ENCODE peak calls at places on chromosomes 3 and 15, in five cellular contexts. T, A, C, R and G are unnamed samples. For H3K4me1, the result is how much of the 10 kb centered on the place peaks cover.

GRCh38 chr3:55185380-55185779 is 257.5 kb upstream of the LRTM1 start:
- DNase-seq in R (no peak), T (peak), C (no peak), A (no peak), G (no peak)

GRCh38 chr3:45055032-45055410 is 28.9 kb downstream of the CLEC3B start:
- DNase-seq in R (no peak), A (no peak), C (no peak), T (no peak), G (no peak)

GRCh38 chr3:62211675-62212429 is 161.5 kb downstream of the FEZF2 start:
- DNase-seq in C (no peak), T (no peak), A (no peak), R (peak), G (no peak)

GRCh38 chr3:157447026-157447694 is 10.5 kb downstream of the PTX3 start:
- DNase-seq in R (no peak), C (peak), T (no peak), A (no peak), G (no peak)

GRCh38 chr15:79240036-79240435 is 42.5 kb upstream of the ANKRD34C start:
- DNase-seq in C (no peak), T (peak), A (no peak), R (no peak), G (no peak)

GRCh38 chr15:36501063-36501678 is 78.3 kb upstream of the CDIN1 start:
- DNase-seq in A (no peak), T (no peak), C (peak), R (peak), G (no peak)

GRCh38 chr15:71813723-71814470 is 3.5 kb downstream of the NR2E3 start:
- DNase-seq in R (no peak), A (no peak), C (no peak), T (peak), G (no peak)

GRCh38 chr3:25468866-25469319 is 40.8 kb downstream of the RARB start:
- DNase-seq in R (no peak), T (no peak), A (peak), C (no peak), G (no peak)

GRCh38 chr3:74542441-74542840 is 72.0 kb downstream of the CNTN3 start:
- DNase-seq in T (no peak), R (no peak), C (no peak), A (no peak), G (no peak)

GRCh38 chr3:141913150-141913811 is 36.8 kb downstream of the ATP1B3 start:
- DNase-seq in A (no peak), R (peak), C (peak), T (no peak), G (no peak)

GRCh38 chr15:33454346-33454745 is 143.6 kb downstream of the RYR3 start:
- DNase-seq in T (no peak), R (no peak), C (no peak), A (no peak), G (no peak)

GRCh38 chr15:67915374-67916050 is 75.7 kb upstream of the RNU6-1 start:
- DNase-seq in A (peak), C (no peak), R (peak), T (no peak), G (peak)

GRCh38 chr3:84960581-84960980 is 1.8 kb downstream of the CADM2 start:
- DNase-seq in T (no peak), A (no peak), R (no peak), C (no peak), G (no peak)

GRCh38 chr3:37812497-37812896 is 49.2 kb upstream of the CTDSPL start:
- DNase-seq in C (no peak), T (no peak), R (no peak), A (peak), G (no peak)

GRCh38 chr15:65416845-65417416 is 5.8 kb downstream of the IGDCC4 start:
- DNase-seq in C (no peak), A (peak), T (no peak), R (no peak), G (no peak)

GRCh38 chr3:14822875-14823807 is 4.4 kb downstream of the FGD5 start:
- DNase-seq in T (no peak), C (no peak), R (no peak), A (no peak), G (no peak)

GRCh38 chr3:6228958-6229683 is 631.8 kb upstream of the GRM7 start:
- DNase-seq in A (no peak), C (no peak), T (no peak), R (no peak), G (no peak)

GRCh38 chr3:16824085-16824696 is 60.6 kb upstream of the PLCL2 start:
- DNase-seq in C (peak), R (no peak), A (no peak), T (peak), G (no peak)

GRCh38 chr3:167920747-167921146 is 175.0 kb downstream of the GOLIM4 start:
- DNase-seq in A (no peak), T (no peak), C (no peak), R (no peak), G (no peak)

GRCh38 chr3:167913218-167913902 is 177.8 kb downstream of the SERPINI1 start:
- DNase-seq in A (no peak), T (no peak), C (peak), R (peak), G (no peak)

GRCh38 chr3:167917969-167918368 is 177.8 kb downstream of the GOLIM4 start:
- DNase-seq in A (no peak), C (no peak), T (no peak), R (no peak), G (no peak)

GRCh38 chr3:167919590-167919989 is 176.1 kb downstream of the GOLIM4 start:
- DNase-seq in A (no peak), C (no peak), R (no peak), T (no peak), G (no peak)

GRCh38 chr3:167918686-167919085 is 177.0 kb downstream of the GOLIM4 start:
- DNase-seq in R (no peak), C (no peak), T (no peak), A (no peak), G (no peak)
- H3K4me1 ChIP-seq in R (under half), C (under half), T (under half), A (under half), G (under half)

DNA sequence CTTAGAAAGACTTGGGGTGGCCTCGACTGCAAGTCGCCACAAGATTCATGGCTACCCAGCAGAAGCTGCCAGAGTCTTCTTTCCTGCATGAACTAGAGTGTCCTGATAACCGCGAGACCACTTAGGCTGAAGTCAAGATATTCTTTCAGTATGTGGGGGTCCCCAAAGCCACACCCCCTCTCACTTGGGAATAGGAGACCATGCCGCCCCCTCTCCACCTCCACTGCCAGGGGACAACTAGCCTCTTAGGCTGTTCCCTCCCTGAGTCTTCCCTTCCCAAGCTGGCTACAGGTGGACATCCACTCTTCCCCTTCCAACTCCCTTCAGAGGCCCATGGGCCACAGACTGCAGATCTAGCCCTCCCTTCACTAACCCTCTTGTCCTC is 1.3 kb upstream of the CCDC12 start:
- DNase-seq in A (no peak), C (no peak), R (no peak), T (no peak), G (no peak)
- H3K4me1 ChIP-seq in A (half or more), C (half or more), R (under half), T (half or more), G (under half)

GRCh38 chr3:50164984-50165383 is 9.9 kb downstream of the SEMA3F start:
- DNase-seq in C (no peak), R (no peak), A (no peak), T (no peak), G (no peak)
- H3K4me1 ChIP-seq in C (under half), R (half or more), A (half or more), T (half or more), G (under half)

GRCh38 chr3:48695113-48695753 is 9.5 kb upstream of the NCKIPSD start:
- DNase-seq in R (no peak), A (peak), C (no peak), T (no peak), G (peak)

GRCh38 chr3:48694610-48695051 is 8.9 kb upstream of the NCKIPSD start:
- DNase-seq in T (no peak), A (peak), C (no peak), R (no peak), G (peak)

GRCh38 chr3:48693826-48694225 is 8.1 kb upstream of the NCKIPSD start:
- DNase-seq in T (no peak), R (no peak), C (no peak), A (no peak), G (peak)

GRCh38 chr3:48697952-48698351 is 12.2 kb upstream of the NCKIPSD start:
- DNase-seq in A (no peak), R (no peak), T (no peak), C (no peak), G (no peak)

GRCh38 chr3:48696156-48696555 is 10.4 kb upstream of the NCKIPSD start:
- DNase-seq in T (no peak), A (no peak), R (no peak), C (no peak), G (peak)
- H3K4me1 ChIP-seq in T (half or more), A (half or more), R (under half), C (under half), G (under half)

DNA sequence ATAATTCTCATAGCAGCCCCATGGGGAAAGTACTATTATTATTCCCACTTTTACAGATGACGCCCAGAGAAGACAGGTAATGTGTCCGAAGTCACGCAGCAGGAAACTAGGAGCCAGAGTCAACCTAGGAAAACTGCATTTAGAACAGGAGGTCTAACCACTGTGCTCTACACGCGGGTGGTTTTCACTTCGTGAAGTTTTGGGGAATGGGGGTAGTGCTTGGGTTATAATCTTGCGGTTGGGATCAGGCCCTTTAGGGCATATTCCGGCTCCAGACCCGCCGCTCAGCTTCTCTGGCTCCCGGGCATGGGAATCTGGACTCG is 5.2 kb downstream of the TPM1 start:
- DNase-seq in A (no peak), T (no peak), R (no peak), C (no peak), G (no peak)
- H3K4me1 ChIP-seq in A (half or more), T (half or more), R (half or more), C (under half), G (under half)

GRCh38 chr3:106035618-106036017 is 166.8 kb upstream of the CBLB start:
- DNase-seq in T (no peak), A (no peak), R (no peak), C (no peak), G (no peak)

GRCh38 chr3:106036706-106037105 is 167.9 kb upstream of the CBLB start:
- DNase-seq in T (no peak), R (no peak), A (no peak), C (no peak), G (no peak)

GRCh38 chr3:106033654-106034053 is 164.8 kb upstream of the CBLB start:
- DNase-seq in T (no peak), A (no peak), C (no peak), R (no peak), G (no peak)

GRCh38 chr3:106032479-106032878 is 163.7 kb upstream of the CBLB start:
- DNase-seq in A (no peak), T (no peak), R (no peak), C (no peak), G (no peak)

GRCh38 chr3:106034313-106034712 is 165.5 kb upstream of the CBLB start:
- DNase-seq in T (no peak), R (no peak), C (no peak), A (no peak), G (no peak)
- H3K4me1 ChIP-seq in T (under half), R (under half), C (under half), A (under half), G (under half)

GRCh38 chr15:40345225-40345866 is 4.6 kb upstream of the CCDC9B start:
- DNase-seq in T (no peak), A (no peak), C (no peak), R (no peak), G (no peak)
- H3K4me1 ChIP-seq in T (under half), A (half or more), C (under half), R (under half), G (under half)

GRCh38 chr3:177190701-177191100 is 6.6 kb downstream of the TBL1XR1 start:
- DNase-seq in A (no peak), R (no peak), T (no peak), C (no peak), G (no peak)
- H3K4me1 ChIP-seq in A (half or more), R (under half), T (half or more), C (under half), G (under half)

GRCh38 chr15:99442268-99442897 is 123.4 kb upstream of the MEF2A start:
- DNase-seq in C (no peak), A (peak), T (peak), R (peak), G (peak)

GRCh38 chr15:99443768-99444446 is 121.9 kb upstream of the MEF2A start:
- DNase-seq in C (no peak), T (no peak), R (no peak), A (no peak), G (no peak)

GRCh38 chr15:99441427-99441766 is 124.4 kb upstream of the MEF2A start:
- DNase-seq in A (no peak), C (no peak), R (no peak), T (no peak), G (no peak)

GRCh38 chr15:99441871-99442267 is 123.9 kb upstream of the MEF2A start:
- DNase-seq in C (no peak), R (no peak), T (peak), A (no peak), G (no peak)

DNA sequence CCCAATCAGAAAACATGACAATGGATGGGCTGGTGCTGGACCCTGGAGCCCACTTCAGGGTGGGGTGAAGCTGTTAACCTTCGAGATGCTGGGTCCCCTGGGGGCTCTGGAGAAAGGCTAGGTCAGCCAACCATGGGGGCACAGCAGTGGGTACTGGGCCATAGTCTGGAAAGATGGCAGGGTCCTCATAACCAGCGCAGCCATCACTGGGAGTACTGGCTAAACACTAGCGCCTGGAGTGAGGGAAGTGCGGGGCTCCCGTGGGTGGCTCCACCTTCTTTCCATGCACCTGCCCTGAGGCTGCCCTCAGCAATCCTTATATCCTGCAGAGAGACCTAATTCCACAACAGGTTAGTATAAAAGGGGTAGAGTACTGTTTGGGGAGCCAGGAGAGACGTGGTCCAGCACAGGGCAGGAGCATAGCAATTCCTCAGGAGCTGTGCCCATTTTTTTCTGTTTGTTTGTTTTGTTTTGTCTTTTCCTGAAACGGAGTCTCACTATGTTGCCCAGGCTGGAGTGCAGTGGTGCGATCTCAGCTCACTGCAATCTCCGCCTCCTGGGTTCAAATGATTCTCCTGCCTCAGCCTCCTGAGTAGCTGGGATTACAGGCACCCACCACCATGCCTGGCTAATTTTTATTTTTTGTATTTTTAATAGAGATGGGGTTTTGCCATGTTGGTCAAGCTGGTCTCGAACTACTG is 122.6 kb upstream of the MEF2A start:
- DNase-seq in R (no peak), T (peak), C (no peak), A (no peak), G (no peak)
- H3K4me1 ChIP-seq in R (under half), T (half or more), C (under half), A (half or more), G (under half)

DNA sequence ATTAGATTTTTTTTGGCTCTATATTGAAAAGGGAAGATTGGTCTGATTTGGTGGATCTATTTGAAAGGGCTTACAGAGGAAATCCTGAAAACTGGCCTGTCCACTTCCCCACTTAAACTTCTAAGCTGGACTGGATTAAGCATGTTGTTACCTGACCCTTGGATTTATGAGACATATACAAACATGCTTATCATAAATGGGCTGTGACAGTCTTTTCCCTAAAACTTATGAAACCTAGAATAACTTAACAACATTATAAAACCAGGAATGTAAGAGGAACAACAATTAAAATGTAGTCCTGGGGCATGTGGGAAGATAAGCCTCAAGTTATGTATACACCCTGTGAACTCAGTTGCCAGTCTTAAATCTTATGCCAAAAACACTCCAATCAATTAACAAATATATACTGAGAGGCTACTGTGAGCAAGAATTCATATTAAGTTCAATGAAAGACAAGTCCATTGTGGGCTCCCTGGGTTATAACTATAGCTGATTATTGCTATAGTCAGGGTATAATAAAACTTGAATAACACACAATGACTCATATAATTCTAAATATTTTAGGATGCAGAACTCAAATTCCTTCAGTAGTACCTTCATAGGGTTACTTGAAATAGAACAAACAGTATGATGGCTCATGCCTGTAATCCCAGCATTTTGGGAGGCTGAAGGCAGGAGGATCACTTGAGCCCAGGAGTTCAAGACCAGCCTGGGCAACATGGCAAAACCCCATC is 87.2 kb upstream of the PPIB start:
- DNase-seq in T (no peak), C (no peak), R (no peak), A (no peak), G (no peak)
- H3K4me1 ChIP-seq in T (under half), C (under half), R (half or more), A (under half), G (under half)